ENCODE peak calls at places on chromosome 1, in six cellular contexts. One of them, this sample, is unnamed.
A peak's percentile ranks its signal among the peaks of the same experiment; 100 is the strongest.

GRCh38 chr1:201766117-201766863 is 62.7 kb upstream of the IPO9 start:
- DNase-seq in fibroblast of mammary gland: peak; percentile 99
- DNase-seq in fibroblast of lung: peak; percentile 99
- DNase-seq in lung: no peak
- DNase-seq in lower leg skin: peak; percentile 51
- DNase-seq in RWPE2: no peak
- DNase-seq in this sample: no peak

GRCh38 chr1:84505167-84506001 is 802 bp upstream of the SPATA1 start:
- DNase-seq in lung: peak; percentile 55
- DNase-seq in fibroblast of mammary gland: peak; percentile 55
- DNase-seq in RWPE2: no peak
- DNase-seq in fibroblast of lung: peak; percentile 8
- DNase-seq in lower leg skin: peak; percentile 29
- DNase-seq in this sample: no peak

GRCh38 chr1:18949689-18950414 is 6.6 kb downstream of the IFFO2 start:
- DNase-seq in fibroblast of lung: peak; percentile 72
- DNase-seq in lung: no peak
- DNase-seq in RWPE2: no peak
- DNase-seq in fibroblast of mammary gland: peak; percentile 36
- DNase-seq in lower leg skin: no peak
- DNase-seq in this sample: no peak

GRCh38 chr1:21634481-21635137 is 34.5 kb downstream of the RAP1GAP start:
- DNase-seq in fibroblast of lung: no peak
- DNase-seq in RWPE2: no peak
- DNase-seq in fibroblast of mammary gland: no peak
- DNase-seq in lung: no peak
- DNase-seq in lower leg skin: no peak
- DNase-seq in this sample: no peak

GRCh38 chr1:164764333-164764732 is 205.3 kb downstream of the PBX1 start:
- DNase-seq in fibroblast of lung: peak; percentile 63
- DNase-seq in fibroblast of mammary gland: peak; percentile 51
- DNase-seq in RWPE2: no peak
- DNase-seq in lung: no peak
- DNase-seq in lower leg skin: no peak
- DNase-seq in this sample: no peak

GRCh38 chr1:196193891-196194559 is 414.2 kb downstream of the KCNT2 start:
- DNase-seq in lung: no peak
- DNase-seq in fibroblast of mammary gland: peak; percentile 12
- DNase-seq in fibroblast of lung: peak; percentile 64
- DNase-seq in lower leg skin: no peak
- DNase-seq in RWPE2: no peak
- DNase-seq in this sample: no peak

GRCh38 chr1:207822124-207822601 is 70.3 kb downstream of the CD46 start:
- DNase-seq in RWPE2: no peak
- DNase-seq in lower leg skin: no peak
- DNase-seq in lung: no peak
- DNase-seq in fibroblast of mammary gland: no peak
- DNase-seq in fibroblast of lung: no peak
- DNase-seq in this sample: no peak

GRCh38 chr1:87130437-87130836 is 198.2 kb upstream of the LMO4 start:
- DNase-seq in RWPE2: no peak
- DNase-seq in lower leg skin: no peak
- DNase-seq in fibroblast of lung: no peak
- DNase-seq in fibroblast of mammary gland: no peak
- DNase-seq in lung: no peak
- DNase-seq in this sample: no peak

GRCh38 chr1:89112871-89113613 is 12.9 kb downstream of the GBP2 start:
- DNase-seq in lower leg skin: no peak
- DNase-seq in fibroblast of mammary gland: no peak
- DNase-seq in fibroblast of lung: no peak
- DNase-seq in RWPE2: no peak
- DNase-seq in lung: no peak
- DNase-seq in this sample: no peak

GRCh38 chr1:11180342-11180744 is 8.8 kb upstream of the ANGPTL7 start:
- DNase-seq in fibroblast of lung: peak; percentile 83
- DNase-seq in lower leg skin: no peak
- DNase-seq in RWPE2: no peak
- DNase-seq in lung: no peak
- DNase-seq in fibroblast of mammary gland: peak; percentile 75
- DNase-seq in this sample: no peak

DNA sequence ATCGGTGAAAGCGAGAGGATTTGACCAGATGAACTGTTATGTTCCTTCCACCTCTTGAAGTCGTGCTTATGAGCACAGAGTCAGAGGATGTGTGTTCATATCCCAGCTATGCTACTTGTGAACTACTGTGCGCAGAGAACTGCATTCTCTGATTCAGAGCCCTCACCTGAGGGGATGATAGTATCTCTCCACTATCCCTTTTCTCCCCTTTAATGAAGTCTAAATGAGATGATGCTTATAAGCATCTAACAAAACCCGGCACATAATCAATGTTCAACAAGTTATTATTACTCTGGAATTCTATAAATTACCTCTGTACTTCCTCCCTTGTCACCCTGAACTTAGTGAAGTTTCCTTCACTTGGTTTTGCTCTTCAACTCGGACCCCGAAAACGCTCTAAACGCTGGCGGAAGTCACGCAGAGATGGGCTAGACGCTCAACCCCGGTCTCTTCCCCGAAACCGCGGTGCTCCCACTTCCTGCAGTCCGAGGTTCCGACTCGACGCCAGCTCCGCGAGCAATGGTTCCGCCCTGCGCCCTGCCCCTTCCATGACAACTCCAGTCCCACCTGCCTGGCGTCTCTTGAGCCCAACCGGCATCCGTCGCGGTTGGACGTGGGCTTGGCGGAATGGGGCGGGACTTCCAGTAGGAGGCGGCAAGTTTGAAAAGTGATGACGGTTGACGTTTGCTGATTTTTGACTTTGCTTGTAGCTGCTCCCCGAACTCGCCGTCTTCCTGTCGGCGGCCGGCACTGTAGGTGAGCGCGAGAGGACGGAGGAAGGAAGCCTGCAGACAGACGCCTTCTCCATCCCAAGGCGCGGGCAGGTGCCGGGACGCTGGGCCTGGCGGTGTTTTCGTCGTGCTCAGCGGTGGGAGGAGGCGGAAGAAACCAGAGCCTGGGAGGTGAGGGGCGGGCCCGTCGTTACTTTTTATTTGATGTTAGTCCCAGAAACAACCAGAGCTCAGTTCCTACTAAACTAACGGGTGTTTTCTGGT is at the start of gene NUF2:
- DNase-seq in RWPE2: peak; percentile 97
- DNase-seq in fibroblast of lung: peak; percentile 100
- DNase-seq in lung: peak; percentile 97
- DNase-seq in fibroblast of mammary gland: peak; percentile 99
- DNase-seq in lower leg skin: peak; percentile 97
- DNase-seq in this sample: peak; percentile 99
- TF ChIP-seq CTCF in RWPE2: no peak
- TF ChIP-seq CTCF in fibroblast of lung: no peak
- TF ChIP-seq CTCF in lung: no peak
- TF ChIP-seq CTCF in fibroblast of mammary gland: no peak
- TF ChIP-seq CTCF in lower leg skin: no peak
- TF ChIP-seq CTCF in this sample: no peak

DNA sequence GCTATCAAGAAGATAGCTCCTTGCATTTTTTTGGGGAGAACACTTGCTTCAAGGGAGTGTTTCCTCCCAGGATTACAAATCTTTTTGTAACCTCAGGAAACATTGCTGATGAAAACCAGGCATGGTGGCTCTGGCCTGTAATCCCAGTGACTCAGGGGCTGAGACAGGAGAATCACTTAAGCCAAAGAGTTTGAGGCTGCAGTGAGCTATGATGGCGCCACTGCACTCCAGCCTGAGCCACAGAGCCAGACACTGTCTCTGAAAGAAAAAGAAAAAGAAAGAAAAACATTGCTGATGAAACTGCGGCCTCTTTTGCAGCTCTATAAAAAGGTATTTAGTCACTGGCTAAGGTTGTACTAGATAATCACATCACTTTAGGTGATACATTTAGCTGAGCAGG is 7.3 kb downstream of the RNU1-2 start:
- DNase-seq in fibroblast of lung: peak; percentile 66
- DNase-seq in RWPE2: no peak
- DNase-seq in fibroblast of mammary gland: peak; percentile 86
- DNase-seq in lower leg skin: no peak
- DNase-seq in lung: no peak
- DNase-seq in this sample: no peak
- TF ChIP-seq CTCF in fibroblast of lung: no peak
- TF ChIP-seq CTCF in RWPE2: no peak
- TF ChIP-seq CTCF in fibroblast of mammary gland: no peak
- TF ChIP-seq CTCF in lower leg skin: no peak
- TF ChIP-seq CTCF in lung: no peak
- TF ChIP-seq CTCF in this sample: no peak

DNA sequence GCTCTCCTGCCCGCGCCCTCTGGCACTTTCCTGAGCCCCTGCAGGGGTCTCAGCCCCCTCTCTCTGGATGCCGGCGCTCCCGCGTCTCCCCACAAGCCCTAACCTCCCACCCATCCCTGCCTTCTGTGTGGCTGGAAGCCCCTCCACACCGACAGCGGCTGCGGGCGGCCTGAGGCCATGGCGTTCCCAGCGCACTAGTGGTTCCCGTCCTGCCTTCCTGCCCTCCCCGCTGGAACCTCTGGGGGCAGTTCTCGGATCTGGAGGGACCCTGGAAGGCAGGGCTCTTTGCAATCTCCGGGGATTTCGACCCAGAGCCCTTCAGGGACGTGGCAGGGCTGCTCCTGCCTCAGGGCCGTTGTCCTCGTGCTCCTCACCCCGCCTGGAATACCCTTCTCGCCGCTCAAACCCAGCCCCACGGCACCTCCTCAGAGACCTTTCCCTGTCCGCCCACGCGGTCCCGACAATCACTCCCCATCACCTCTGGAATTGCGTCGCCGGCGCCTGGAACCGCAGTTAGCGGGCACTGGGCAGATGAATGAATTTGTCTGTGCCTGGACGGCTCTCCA is 493 bp upstream of the ESPN start:
- DNase-seq in lung: no peak
- DNase-seq in RWPE2: peak; percentile 57
- DNase-seq in fibroblast of mammary gland: no peak
- DNase-seq in lower leg skin: no peak
- DNase-seq in fibroblast of lung: no peak
- DNase-seq in this sample: no peak
- TF ChIP-seq CTCF in lung: no peak
- TF ChIP-seq CTCF in RWPE2: no peak
- TF ChIP-seq CTCF in fibroblast of mammary gland: no peak
- TF ChIP-seq CTCF in lower leg skin: no peak
- TF ChIP-seq CTCF in fibroblast of lung: no peak
- TF ChIP-seq CTCF in this sample: no peak

GRCh38 chr1:218362418-218363076 is 17.4 kb downstream of the TGFB2 start:
- DNase-seq in RWPE2: no peak
- DNase-seq in fibroblast of mammary gland: no peak
- DNase-seq in fibroblast of lung: no peak
- DNase-seq in lower leg skin: no peak
- DNase-seq in lung: no peak
- DNase-seq in this sample: no peak

GRCh38 chr1:218365600-218365999 is 20.5 kb downstream of the TGFB2 start:
- DNase-seq in lower leg skin: peak; percentile 53
- DNase-seq in RWPE2: no peak
- DNase-seq in fibroblast of lung: peak; percentile 63
- DNase-seq in fibroblast of mammary gland: no peak
- DNase-seq in lung: no peak
- DNase-seq in this sample: no peak

GRCh38 chr1:218361298-218362065 is 16.3 kb downstream of the TGFB2 start:
- DNase-seq in RWPE2: no peak
- DNase-seq in fibroblast of mammary gland: peak; percentile 71
- DNase-seq in lung: no peak
- DNase-seq in lower leg skin: no peak
- DNase-seq in fibroblast of lung: peak; percentile 51
- DNase-seq in this sample: no peak

GRCh38 chr1:218364028-218364710 is 19.0 kb downstream of the TGFB2 start:
- DNase-seq in fibroblast of lung: peak; percentile 80
- DNase-seq in RWPE2: no peak
- DNase-seq in lung: no peak
- DNase-seq in lower leg skin: no peak
- DNase-seq in fibroblast of mammary gland: no peak
- DNase-seq in this sample: no peak

GRCh38 chr1:218363141-218363540 is 18.0 kb downstream of the TGFB2 start:
- DNase-seq in RWPE2: no peak
- DNase-seq in lower leg skin: no peak
- DNase-seq in fibroblast of mammary gland: no peak
- DNase-seq in lung: no peak
- DNase-seq in fibroblast of lung: no peak
- DNase-seq in this sample: no peak
- TF ChIP-seq CTCF in RWPE2: no peak
- TF ChIP-seq CTCF in lower leg skin: no peak
- TF ChIP-seq CTCF in fibroblast of mammary gland: no peak
- TF ChIP-seq CTCF in lung: no peak
- TF ChIP-seq CTCF in fibroblast of lung: no peak
- TF ChIP-seq CTCF in this sample: no peak

GRCh38 chr1:8396083-8396911 is 78.4 kb downstream of the SLC45A1 start:
- DNase-seq in fibroblast of lung: peak; percentile 87
- DNase-seq in RWPE2: no peak
- DNase-seq in fibroblast of mammary gland: peak; percentile 73
- DNase-seq in lower leg skin: no peak
- DNase-seq in lung: no peak
- DNase-seq in this sample: no peak

GRCh38 chr1:8397511-8397910 is 79.6 kb downstream of the SLC45A1 start:
- DNase-seq in fibroblast of mammary gland: peak; percentile 85
- DNase-seq in lung: no peak
- DNase-seq in RWPE2: no peak
- DNase-seq in fibroblast of lung: no peak
- DNase-seq in lower leg skin: no peak
- DNase-seq in this sample: no peak

GRCh38 chr1:8396912-8397406 is 79.0 kb downstream of the SLC45A1 start:
- DNase-seq in fibroblast of lung: peak; percentile 100
- DNase-seq in fibroblast of mammary gland: peak; percentile 100
- DNase-seq in RWPE2: no peak
- DNase-seq in lung: no peak
- DNase-seq in lower leg skin: peak; percentile 71
- DNase-seq in this sample: no peak

GRCh38 chr1:8398086-8398485 is 80.2 kb downstream of the SLC45A1 start:
- DNase-seq in fibroblast of mammary gland: no peak
- DNase-seq in lung: no peak
- DNase-seq in fibroblast of lung: no peak
- DNase-seq in RWPE2: no peak
- DNase-seq in lower leg skin: no peak
- DNase-seq in this sample: no peak

DNA sequence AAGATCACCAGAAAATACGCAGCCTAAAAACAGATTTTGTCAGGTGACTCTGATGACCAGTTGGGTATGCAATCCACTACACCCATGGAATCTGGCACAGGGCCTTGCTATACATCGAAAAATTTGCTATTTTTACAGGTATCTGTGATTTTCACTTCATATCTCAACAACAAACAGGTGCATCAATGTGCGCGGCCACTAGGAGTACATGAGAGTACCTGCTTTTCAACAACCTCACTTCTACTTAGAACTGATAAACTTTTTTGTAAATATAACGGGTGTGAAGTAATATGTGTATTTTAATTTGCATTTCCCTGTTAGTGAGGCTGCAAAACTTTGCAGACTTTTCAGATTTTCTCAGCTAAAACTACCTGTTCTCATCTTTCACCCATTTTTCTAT is 80.8 kb downstream of the SLC45A1 start:
- DNase-seq in lung: no peak
- DNase-seq in fibroblast of lung: no peak
- DNase-seq in lower leg skin: no peak
- DNase-seq in RWPE2: no peak
- DNase-seq in fibroblast of mammary gland: no peak
- DNase-seq in this sample: no peak
- TF ChIP-seq CTCF in lung: no peak
- TF ChIP-seq CTCF in fibroblast of lung: no peak
- TF ChIP-seq CTCF in lower leg skin: no peak
- TF ChIP-seq CTCF in RWPE2: no peak
- TF ChIP-seq CTCF in fibroblast of mammary gland: peak; percentile 17
- TF ChIP-seq CTCF in this sample: no peak